ENCODE peak calls at places on chromosomes 1 and 21, in eight cellular contexts. A is transverse colon, E is NCI-H2029 treated with DMSO at 0.1 percent for 48 hours, I is CMK, P is GM23248, H is WTC11, M is AG09309, F is occipital lobe. B is an unnamed sample.

GRCh38 chr1:9465640-9466039 is 73.6 kb upstream of the SLC25A33 start:
- DNase-seq in A (no peak), E (no peak), I (no peak), P (no peak), H (no peak), M (no peak), F (no peak), B (no peak)

GRCh38 chr21:34552324-34553198 is 40.6 kb upstream of the KCNE1 start:
- DNase-seq in A (no peak), E (no peak), I (no peak), P (peak; percentile 42), H (no peak), M (peak; percentile 50), F (no peak), B (no peak)

GRCh38 chr1:46218443-46218842 is 15.3 kb downstream of the LURAP1 start:
- DNase-seq in A (no peak), E (no peak), I (no peak), P (no peak), H (no peak), M (no peak), F (no peak), B (no peak)

GRCh38 chr1:232655041-232655745 is 25.3 kb upstream of the SIPA1L2 start:
- DNase-seq in A (no peak), E (peak; percentile 92), I (no peak), P (no peak), H (no peak), M (no peak), F (no peak), B (no peak)

GRCh38 chr1:43358121-43358745 is 548 bp upstream of the CDC20 start:
- DNase-seq in A (peak; percentile 64), E (peak; percentile 60), I (no peak), P (peak; percentile 58), H (peak; percentile 39), M (no peak), F (no peak), B (no peak)

GRCh38 chr1:167566766-167567165 is 13.2 kb upstream of the CREG1 start:
- DNase-seq in A (no peak), E (no peak), I (no peak), P (no peak), H (no peak), M (no peak), F (no peak), B (no peak)

GRCh38 chr1:205481629-205482071 is 22.8 kb upstream of the CDK18 start:
- DNase-seq in A (no peak), E (no peak), I (no peak), P (peak; percentile 57), H (no peak), M (peak; percentile 7), F (no peak), B (no peak)

GRCh38 chr1:201025571-201026002 is 2.1 kb upstream of the KIF21B start:
- DNase-seq in A (no peak), E (no peak), I (no peak), P (peak; percentile 52), H (peak; percentile 54), M (no peak), F (no peak), B (no peak)

GRCh38 chr1:55259906-55260608 is 44.9 kb upstream of the USP24 start:
- DNase-seq in A (no peak), E (no peak), I (no peak), P (no peak), H (no peak), M (no peak), F (no peak), B (no peak)

GRCh38 chr1:63835075-63835633 is 61.3 kb downstream of the ROR1 start:
- DNase-seq in A (no peak), E (peak; percentile 26), I (no peak), P (peak; percentile 22), H (no peak), M (no peak), F (no peak), B (no peak)